ENCODE peak calls at places on chromosome 20, in five cellular contexts. Y is naive thymus-derived CD4-positive, alpha-beta T cell; V is lung; H is psoas muscle; D is tibial artery. S is an unnamed sample. For H3K4me1, the result is how much of the 10 kb centered on the place peaks cover.

GRCh38 chr20:20498081-20498861 is 130.4 kb downstream of the INSM1 start:
- DNase-seq in Y (no peak), V (no peak), H (no peak), D (no peak), S (no peak)

GRCh38 chr20:33689973-33690372 is 3.8 kb upstream of the E2F1 start:
- DNase-seq in Y (no peak), V (no peak), H (no peak), D (no peak), S (peak)

GRCh38 chr20:22861990-22862389 is 173.1 kb upstream of the SSTR4 start:
- DNase-seq in Y (no peak), V (no peak), H (peak), D (no peak), S (no peak)

GRCh38 chr20:3744806-3745685 is 12.6 kb downstream of the HSPA12B start:
- DNase-seq in Y (peak), V (peak), H (peak), D (peak), S (peak)

GRCh38 chr20:24612799-24613775 is 143.7 kb downstream of the SYNDIG1 start:
- DNase-seq in Y (no peak), V (no peak), H (no peak), D (no peak), S (no peak)

GRCh38 chr20:4195499-4195898 is 180.1 kb upstream of the RNF24 start:
- DNase-seq in Y (no peak), V (no peak), H (no peak), D (no peak), S (no peak)

GRCh38 chr20:38141154-38141888 is 23.7 kb downstream of the TGM2 start:
- DNase-seq in Y (no peak), V (no peak), H (no peak), D (no peak), S (no peak)

GRCh38 chr20:37179671-37180524 is 550 bp upstream of the MROH8 start:
- DNase-seq in Y (no peak), V (no peak), H (no peak), D (no peak), S (peak)

GRCh38 chr20:19802492-19803158 is 44.6 kb downstream of the RIN2 start:
- DNase-seq in Y (no peak), V (no peak), H (no peak), D (no peak), S (no peak)

GRCh38 chr20:25289886-25290597 is 42.2 kb downstream of the PYGB start:
- DNase-seq in Y (no peak), V (no peak), H (no peak), D (no peak), S (peak)

GRCh38 chr20:25543068-25543467 is 42.3 kb downstream of the NINL start:
- DNase-seq in Y (no peak), V (no peak), H (no peak), D (no peak), S (no peak)

GRCh38 chr20:37898301-37899104 is 4.4 kb upstream of the VSTM2L start:
- DNase-seq in Y (no peak), V (no peak), H (no peak), D (no peak), S (no peak)

GRCh38 chr20:44785768-44786167 is 24.6 kb downstream of the RIMS4 start:
- DNase-seq in Y (no peak), V (no peak), H (no peak), D (no peak), S (no peak)

GRCh38 chr20:2301164-2301622 is 5.4 kb downstream of the TGM3 start:
- DNase-seq in Y (no peak), V (peak), H (peak), D (peak), S (no peak)

GRCh38 chr20:6162239-6162638 is 39.4 kb upstream of the FERMT1 start:
- DNase-seq in Y (no peak), V (no peak), H (peak), D (peak), S (no peak)

GRCh38 chr20:31494131-31494530 is 19.0 kb downstream of the REM1 start:
- DNase-seq in Y (no peak), V (no peak), H (no peak), D (no peak), S (no peak)

GRCh38 chr20:14622796-14623195 is 285.4 kb upstream of the FLRT3 start:
- DNase-seq in Y (no peak), V (no peak), H (no peak), D (no peak), S (no peak)

GRCh38 chr20:23937303-23938117 is 51.1 kb downstream of the GGTLC1 start:
- DNase-seq in Y (peak), V (peak), H (no peak), D (peak), S (peak)

GRCh38 chr20:11807070-11807741 is 110.5 kb upstream of the BTBD3 start:
- DNase-seq in Y (no peak), V (no peak), H (no peak), D (no peak), S (no peak)

GRCh38 chr20:64119681-64120341 is 12.4 kb upstream of the NPBWR2 start:
- DNase-seq in Y (no peak), V (no peak), H (no peak), D (no peak), S (no peak)

GRCh38 chr20:31440012-31440659 is at the start of gene DEFB123:
- DNase-seq in Y (no peak), V (no peak), H (no peak), D (no peak), S (no peak)

GRCh38 chr20:16170406-16170971 is 402.8 kb downstream of the KIF16B start:
- DNase-seq in Y (no peak), V (no peak), H (no peak), D (no peak), S (no peak)

GRCh38 chr20:1676650-1677049 is 19.1 kb upstream of the SIRPG start:
- DNase-seq in Y (no peak), V (no peak), H (no peak), D (no peak), S (no peak)

GRCh38 chr20:634526-634925 is 18.5 kb downstream of the SRXN1 start:
- DNase-seq in Y (no peak), V (no peak), H (no peak), D (no peak), S (no peak)

GRCh38 chr20:46344488-46345162 is 36.3 kb upstream of the CDH22 start:
- DNase-seq in Y (no peak), V (no peak), H (no peak), D (no peak), S (no peak)

GRCh38 chr20:57399587-57400261 is 8.5 kb downstream of the RBM38 start:
- DNase-seq in Y (peak), V (no peak), H (peak), D (no peak), S (no peak)

GRCh38 chr20:50172347-50173013 is 18.1 kb upstream of the CEBPB start:
- DNase-seq in Y (no peak), V (peak), H (peak), D (peak), S (no peak)

GRCh38 chr20:36591281-36591680 is 14.3 kb upstream of the RAB5IF start:
- DNase-seq in Y (no peak), V (no peak), H (no peak), D (no peak), S (no peak)

GRCh38 chr20:53370345-53370961 is 223.2 kb downstream of the ZNF217 start:
- DNase-seq in Y (no peak), V (no peak), H (no peak), D (no peak), S (no peak)

GRCh38 chr20:64240243-64241015 is 15.1 kb upstream of the PCMTD2 start:
- DNase-seq in Y (no peak), V (no peak), H (no peak), D (no peak), S (no peak)

GRCh38 chr20:31596831-31597482 is 8.1 kb upstream of the ID1 start:
- DNase-seq in Y (no peak), V (no peak), H (no peak), D (no peak), S (no peak)

GRCh38 chr20:14744723-14745122 is 407.3 kb upstream of the FLRT3 start:
- DNase-seq in Y (no peak), V (no peak), H (no peak), D (no peak), S (no peak)

GRCh38 chr20:45235995-45236394 is 14.8 kb downstream of the SEMG2 start:
- DNase-seq in Y (no peak), V (peak), H (no peak), D (no peak), S (no peak)

GRCh38 chr20:51468636-51469035 is 73.9 kb downstream of the NFATC2 start:
- DNase-seq in Y (no peak), V (no peak), H (no peak), D (no peak), S (no peak)
- H3K4me1 ChIP-seq in Y (under half), V (under half), H (under half), D (under half), S (under half)

GRCh38 chr20:40287683-40288082 is 401.4 kb downstream of the MAFB start:
- DNase-seq in Y (no peak), V (no peak), H (no peak), D (no peak), S (no peak)
- H3K27ac ChIP-seq in Y (no peak), V (no peak), H (peak), D (peak), S (no peak)

GRCh38 chr20:41044409-41045062 is 15.9 kb downstream of the TOP1 start:
- DNase-seq in Y (no peak), V (no peak), H (no peak), D (no peak), S (no peak)
- H3K4me3 ChIP-seq in Y (no peak), V (no peak), H (no peak), D (no peak), S (no peak)

GRCh38 chr20:48788486-48789072 is 39.2 kb downstream of the PREX1 start:
- DNase-seq in Y (no peak), V (no peak), H (no peak), D (no peak), S (no peak)

GRCh38 chr20:48791666-48792071 is 36.1 kb downstream of the PREX1 start:
- DNase-seq in Y (no peak), V (no peak), H (no peak), D (no peak), S (no peak)

GRCh38 chr20:48789185-48789668 is 38.6 kb downstream of the PREX1 start:
- DNase-seq in Y (no peak), V (no peak), H (no peak), D (no peak), S (no peak)

GRCh38 chr20:48789781-48790544 is 37.8 kb downstream of the PREX1 start:
- DNase-seq in Y (no peak), V (no peak), H (no peak), D (no peak), S (no peak)

DNA sequence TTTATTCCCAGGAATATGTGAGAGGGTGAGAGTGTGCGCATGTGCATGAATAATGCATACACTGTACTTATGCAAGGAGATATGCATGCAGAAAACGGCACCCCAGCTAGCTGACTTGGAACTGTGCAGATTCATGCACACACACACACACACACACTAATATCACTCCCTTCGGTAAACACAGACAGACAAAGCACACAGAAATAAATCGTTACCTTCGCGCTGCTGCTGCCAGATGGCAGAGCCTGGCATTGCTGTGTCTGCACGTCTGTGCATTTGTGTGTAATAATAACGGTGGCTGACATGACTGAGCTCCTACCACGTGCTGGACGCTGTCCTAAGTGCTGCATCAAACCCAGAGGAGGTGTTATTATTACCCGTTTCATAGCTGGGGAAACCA is 36.8 kb downstream of the PREX1 start:
- DNase-seq in Y (no peak), V (no peak), H (no peak), D (no peak), S (no peak)
- H3K4me1 ChIP-seq in Y (under half), V (under half), H (under half), D (under half), S (half or more)

DNA sequence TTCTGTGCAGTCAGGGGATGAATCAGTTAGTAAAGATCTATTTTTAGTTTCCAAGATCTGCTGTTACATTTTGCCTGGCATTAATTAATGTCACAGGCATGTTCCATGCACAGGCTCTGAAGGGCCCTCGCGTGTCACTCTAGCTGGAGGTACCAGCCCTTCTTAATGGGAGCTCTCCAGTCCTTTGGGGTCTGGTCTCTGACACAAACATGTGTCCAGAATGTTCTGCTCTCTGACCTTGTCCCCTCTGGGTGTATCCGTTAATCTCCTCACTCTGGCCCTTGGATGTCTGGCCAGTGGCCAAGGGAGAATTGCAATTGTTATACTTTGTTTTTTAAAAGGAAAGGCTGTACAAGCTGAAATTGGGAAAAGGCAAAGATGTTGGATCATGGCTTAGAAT is 16.4 kb upstream of the ZNF831 start:
- DNase-seq in Y (no peak), V (no peak), H (no peak), D (no peak), S (peak)
- H3K27ac ChIP-seq in Y (peak), V (no peak), H (no peak), D (peak), S (peak)

GRCh38 chr20:62837790-62838458 is 21.1 kb downstream of the COL9A3 start:
- DNase-seq in Y (no peak), V (no peak), H (no peak), D (no peak), S (no peak)
- H3K4me3 ChIP-seq in Y (no peak), V (no peak), H (no peak), D (no peak), S (no peak)